ENCODE peak calls at places on chromosomes 4 and X, in ten cellular contexts. J, W, A, T, G, F, D, P, K and U are unnamed samples.
A peak's percentile ranks its signal among the peaks of the same experiment; 100 is the strongest.

GRCh38 chr4:102562995-102563394 is 61.8 kb downstream of the NFKB1 start:
- DNase-seq in W (no peak), J (no peak), K (no peak), P (peak; percentile 48), D (no peak), A (no peak), G (no peak), F (no peak), T (no peak), U (no peak)

GRCh38 chrX:119072771-119073170 is at the start of gene CT47C1:
- DNase-seq in P (no peak), J (no peak), G (no peak), F (no peak), T (no peak), K (no peak), A (no peak), D (no peak), W (no peak), U (no peak)

GRCh38 chrX:2710041-2710471 is 19.0 kb downstream of the CD99 start:
- DNase-seq in D (peak; percentile 44), P (peak; percentile 88), T (no peak), A (peak; percentile 74), K (no peak), W (peak; percentile 52), J (peak; percentile 26), G (no peak), F (no peak), U (peak; percentile 65)

GRCh38 chr4:26899991-26900390 is 39.4 kb downstream of the STIM2 start:
- DNase-seq in A (no peak), K (no peak), W (no peak), G (no peak), T (no peak), D (no peak), J (no peak), P (no peak), F (no peak), U (no peak)

GRCh38 chr4:150280081-150280950 is 202.1 kb downstream of the DCLK2 start:
- DNase-seq in T (no peak), F (no peak), W (no peak), P (peak; percentile 86), J (no peak), A (no peak), G (no peak), K (no peak), D (no peak), U (no peak)

GRCh38 chrX:9501362-9501761 is 36.5 kb downstream of the TBL1X start:
- DNase-seq in D (no peak), T (no peak), J (no peak), K (no peak), A (no peak), W (no peak), P (no peak), G (no peak), F (no peak), U (no peak)

GRCh38 chrX:42093756-42094155 is 170.4 kb upstream of the CASK start:
- DNase-seq in K (no peak), T (no peak), P (peak; percentile 40), F (no peak), W (no peak), A (no peak), G (no peak), J (no peak), D (no peak), U (no peak)

GRCh38 chr4:145605941-145606340 is 13.2 kb upstream of the MMAA start:
- DNase-seq in A (no peak), F (no peak), G (no peak), D (no peak), T (no peak), K (no peak), P (no peak), J (no peak), W (no peak), U (no peak)

GRCh38 chrX:154372612-154373022 is 1.8 kb downstream of the FLNA start:
- DNase-seq in F (no peak), D (no peak), W (peak; percentile 27), J (no peak), T (no peak), G (peak; percentile 51), P (peak; percentile 65), A (no peak), K (no peak), U (no peak)

GRCh38 chrX:154375156-154375504 is 696 bp upstream of the FLNA start:
- DNase-seq in K (no peak), J (no peak), T (no peak), W (no peak), D (no peak), P (no peak), F (no peak), A (no peak), G (no peak), U (no peak)

GRCh38 chrX:154371771-154372300 is 2.6 kb downstream of the FLNA start:
- DNase-seq in D (no peak), K (no peak), T (peak; percentile 50), J (no peak), P (no peak), A (no peak), F (peak; percentile 88), W (peak; percentile 51), G (peak; percentile 49), U (no peak)

GRCh38 chrX:154374361-154375155 is at the start of gene FLNA:
- DNase-seq in J (peak; percentile 58), A (peak; percentile 89), T (peak; percentile 54), G (peak; percentile 79), D (peak; percentile 86), F (peak; percentile 91), K (no peak), W (no peak), P (no peak), U (no peak)

DNA sequence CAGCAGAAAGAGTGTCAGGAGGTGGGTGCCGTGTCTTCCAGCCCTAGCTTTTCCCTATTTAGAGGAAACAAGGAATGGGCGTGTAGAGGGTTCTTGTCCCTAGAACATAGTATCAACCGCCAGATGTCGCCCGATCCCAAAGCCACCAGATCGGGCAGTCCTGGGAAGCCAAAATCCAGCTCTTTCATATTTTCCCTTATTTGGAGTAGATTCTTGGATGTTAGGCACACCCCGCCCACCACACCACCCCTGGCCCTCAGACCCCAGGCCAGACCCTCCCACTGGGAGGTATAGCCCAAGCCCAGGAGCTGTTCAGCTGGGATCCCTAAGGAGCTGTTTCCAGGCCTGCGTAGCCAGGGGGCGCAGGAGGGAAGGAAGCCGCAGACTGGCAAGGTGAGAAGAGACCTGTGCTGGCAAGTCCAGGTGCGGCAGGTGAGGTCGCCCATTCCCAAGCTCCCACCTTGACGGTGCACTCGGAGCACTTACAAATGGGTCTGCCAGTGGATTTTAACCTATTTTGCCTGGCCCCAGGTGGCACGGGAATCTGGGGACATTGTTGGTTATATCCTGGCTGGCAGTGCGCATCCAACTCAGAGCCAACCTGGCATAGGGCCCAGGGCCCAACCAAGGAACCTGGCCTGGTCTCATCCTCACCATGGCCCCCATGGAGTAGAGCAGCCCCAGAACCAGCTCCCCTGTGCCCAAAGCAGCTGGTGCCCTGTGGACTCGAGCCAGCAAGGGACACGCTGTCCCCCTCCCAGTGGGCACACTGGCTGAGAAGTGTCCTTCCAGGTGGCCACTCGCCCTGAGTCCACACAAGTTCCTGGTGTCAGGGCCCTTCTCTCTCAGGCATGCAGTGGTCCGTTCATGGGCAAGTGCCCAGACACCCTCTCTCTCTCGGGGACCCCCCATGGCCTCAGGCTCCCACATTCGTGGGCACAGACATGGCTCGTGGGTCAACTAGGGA is 811 bp downstream of the FLNA start:
- DNase-seq in P (peak; percentile 83), K (no peak), T (peak; percentile 70), G (peak; percentile 69), J (peak; percentile 73), D (no peak), F (no peak), A (no peak), W (peak; percentile 72), U (peak; percentile 54)
- TF ChIP-seq POLR2A in P (no peak), K (no peak), T (no peak), G (peak; percentile 49), J (no peak), D (no peak), F (peak; percentile 1), A (no peak), W (peak; percentile 6), U (no peak)

GRCh38 chr4:88108747-88109122 is 49.7 kb downstream of the ABCG2 start:
- DNase-seq in F (no peak), P (peak; percentile 53), K (no peak), D (no peak), G (no peak), W (no peak), T (no peak), A (no peak), J (no peak), U (no peak)
- H3K27ac ChIP-seq in F (no peak overlapping the region), P (no peak overlapping the region), K (no peak overlapping the region), D (no peak overlapping the region), G (no peak overlapping the region), W (peak overlapping the region; percentile 87), T (no peak overlapping the region), A (no peak overlapping the region), J (peak overlapping the region; percentile 23), U (no peak overlapping the region)

GRCh38 chr4:104879854-104880253 is 266.8 kb upstream of the TET2 start:
- DNase-seq in J (no peak), W (no peak), D (no peak), A (no peak), T (no peak), K (no peak), P (no peak), G (no peak), F (no peak), U (no peak)

GRCh38 chr4:104878936-104879335 is 267.7 kb upstream of the TET2 start:
- DNase-seq in K (no peak), P (no peak), W (no peak), T (no peak), A (no peak), G (no peak), J (no peak), D (no peak), F (no peak), U (no peak)

DNA sequence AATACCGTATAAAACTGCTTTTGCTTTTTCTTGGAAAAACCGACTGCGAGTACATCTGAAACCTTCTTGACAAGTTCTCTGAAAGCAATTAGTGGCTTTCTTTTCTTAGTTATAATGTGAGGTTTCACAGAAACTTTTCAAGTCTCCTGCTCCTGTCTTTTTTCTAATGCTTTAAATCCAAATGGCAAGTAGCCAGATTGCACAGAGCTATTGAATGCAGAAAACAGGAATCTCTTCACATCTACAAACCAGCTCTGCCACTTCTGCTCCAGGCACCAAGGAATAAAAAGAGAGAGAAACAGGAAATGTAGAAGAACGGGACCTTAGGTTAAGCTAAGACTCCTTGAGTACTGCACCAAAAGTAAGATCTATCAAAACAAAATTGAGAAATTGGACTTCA is 267.3 kb upstream of the TET2 start:
- DNase-seq in K (no peak), T (no peak), W (no peak), D (no peak), F (no peak), A (no peak), J (no peak), G (no peak), P (no peak), U (no peak)
- TF ChIP-seq POLR2A in K (no peak), T (no peak), W (no peak), D (no peak), F (no peak), A (no peak), J (no peak), G (no peak), P (no peak), U (no peak)

DNA sequence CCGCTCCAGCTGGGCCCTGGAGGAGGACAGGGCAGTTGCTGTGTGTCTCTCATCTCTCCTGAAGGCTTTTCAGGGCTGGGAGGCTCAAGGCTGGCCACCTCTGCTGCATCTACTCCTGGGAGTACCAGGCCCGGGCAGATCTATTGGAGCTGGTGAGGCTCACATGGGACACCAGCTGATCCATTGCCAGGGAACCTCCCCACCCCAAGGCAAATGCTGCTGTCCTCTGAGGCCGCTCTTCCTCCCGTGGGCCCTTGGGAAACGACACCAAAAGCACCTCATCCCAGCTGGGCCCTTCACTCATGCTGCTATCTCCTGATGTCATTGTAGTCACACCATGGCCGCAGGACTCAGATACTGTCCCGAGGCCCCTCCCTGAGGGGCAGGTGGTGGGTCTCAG is 3.6 kb downstream of the UBL4A start:
- DNase-seq in D (no peak), P (no peak), K (no peak), F (no peak), G (no peak), A (no peak), T (no peak), J (no peak), W (no peak), U (no peak)
- H3K27ac ChIP-seq in D (no peak overlapping the region), P (no peak overlapping the region), K (no peak overlapping the region), F (no peak overlapping the region), G (no peak overlapping the region), A (no peak overlapping the region), T (no peak overlapping the region), J (no peak overlapping the region), W (no peak overlapping the region), U (no peak overlapping the region)